ENCODE peak calls at places on chromosome 1, in nine cellular contexts. One of them, this sample, is unnamed.

GRCh38 chr1:159121526-159121925 is 45.0 kb upstream of the AIM2 start:
- DNase-seq in astrocyte of the spinal cord: no peak
- DNase-seq in lower leg skin: no peak
- DNase-seq in glutamatergic neuron: no peak
- DNase-seq in GM10248: no peak
- DNase-seq in thoracic aorta: no peak
- DNase-seq in HL-60: no peak
- DNase-seq in hepatocyte: no peak
- DNase-seq in IMR-90: no peak
- DNase-seq in this sample: no peak

GRCh38 chr1:94580367-94581115 is 39.0 kb upstream of the F3 start:
- DNase-seq in astrocyte of the spinal cord: peak
- DNase-seq in lower leg skin: no peak
- DNase-seq in glutamatergic neuron: no peak
- DNase-seq in GM10248: no peak
- DNase-seq in thoracic aorta: no peak
- DNase-seq in HL-60: no peak
- DNase-seq in hepatocyte: no peak
- DNase-seq in IMR-90: peak
- DNase-seq in this sample: no peak

GRCh38 chr1:3454811-3455618 is 550 bp downstream of the ARHGEF16 start:
- DNase-seq in astrocyte of the spinal cord: no peak
- DNase-seq in lower leg skin: no peak
- DNase-seq in glutamatergic neuron: peak
- DNase-seq in GM10248: no peak
- DNase-seq in thoracic aorta: no peak
- DNase-seq in HL-60: no peak
- DNase-seq in hepatocyte: peak
- DNase-seq in IMR-90: no peak
- DNase-seq in this sample: no peak

GRCh38 chr1:212814989-212815388 is 23.3 kb downstream of the TATDN3 start:
- DNase-seq in astrocyte of the spinal cord: no peak
- DNase-seq in lower leg skin: no peak
- DNase-seq in glutamatergic neuron: no peak
- DNase-seq in GM10248: no peak
- DNase-seq in thoracic aorta: no peak
- DNase-seq in HL-60: no peak
- DNase-seq in hepatocyte: peak
- DNase-seq in IMR-90: no peak
- DNase-seq in this sample: no peak

GRCh38 chr1:32953495-32953894 is 11.1 kb downstream of the RNF19B start:
- DNase-seq in astrocyte of the spinal cord: peak
- DNase-seq in lower leg skin: no peak
- DNase-seq in glutamatergic neuron: no peak
- DNase-seq in GM10248: no peak
- DNase-seq in thoracic aorta: no peak
- DNase-seq in HL-60: no peak
- DNase-seq in hepatocyte: no peak
- DNase-seq in IMR-90: peak
- DNase-seq in this sample: no peak

GRCh38 chr1:108962681-108963051 is 618 bp downstream of the CLCC1 start:
- DNase-seq in astrocyte of the spinal cord: no peak
- DNase-seq in lower leg skin: no peak
- DNase-seq in glutamatergic neuron: peak
- DNase-seq in GM10248: no peak
- DNase-seq in thoracic aorta: no peak
- DNase-seq in HL-60: peak
- DNase-seq in hepatocyte: peak
- DNase-seq in IMR-90: peak
- DNase-seq in this sample: no peak

GRCh38 chr1:11479375-11479979 is 522 bp downstream of the DISP3 start:
- DNase-seq in astrocyte of the spinal cord: no peak
- DNase-seq in lower leg skin: no peak
- DNase-seq in glutamatergic neuron: no peak
- DNase-seq in GM10248: no peak
- DNase-seq in thoracic aorta: no peak
- DNase-seq in HL-60: no peak
- DNase-seq in hepatocyte: no peak
- DNase-seq in IMR-90: no peak
- DNase-seq in this sample: no peak

GRCh38 chr1:19405761-19406481 is 79.4 kb downstream of the CAPZB start:
- DNase-seq in astrocyte of the spinal cord: peak
- DNase-seq in lower leg skin: no peak
- DNase-seq in glutamatergic neuron: peak
- DNase-seq in GM10248: no peak
- DNase-seq in thoracic aorta: no peak
- DNase-seq in HL-60: no peak
- DNase-seq in hepatocyte: peak
- DNase-seq in IMR-90: peak
- DNase-seq in this sample: peak

GRCh38 chr1:23524716-23525401 is 6.2 kb downstream of the E2F2 start:
- DNase-seq in astrocyte of the spinal cord: no peak
- DNase-seq in lower leg skin: no peak
- DNase-seq in glutamatergic neuron: no peak
- DNase-seq in GM10248: no peak
- DNase-seq in thoracic aorta: no peak
- DNase-seq in HL-60: peak
- DNase-seq in hepatocyte: no peak
- DNase-seq in IMR-90: no peak
- DNase-seq in this sample: no peak

GRCh38 chr1:209633335-209633997 is 18.8 kb downstream of the LAMB3 start:
- DNase-seq in astrocyte of the spinal cord: no peak
- DNase-seq in lower leg skin: no peak
- DNase-seq in glutamatergic neuron: no peak
- DNase-seq in GM10248: peak
- DNase-seq in thoracic aorta: no peak
- DNase-seq in HL-60: peak
- DNase-seq in hepatocyte: no peak
- DNase-seq in IMR-90: peak
- DNase-seq in this sample: no peak

GRCh38 chr1:57086141-57086540 is 120.3 kb upstream of the C8B start:
- DNase-seq in astrocyte of the spinal cord: no peak
- DNase-seq in lower leg skin: no peak
- DNase-seq in glutamatergic neuron: peak
- DNase-seq in GM10248: no peak
- DNase-seq in thoracic aorta: no peak
- DNase-seq in HL-60: no peak
- DNase-seq in hepatocyte: no peak
- DNase-seq in IMR-90: no peak
- DNase-seq in this sample: no peak

GRCh38 chr1:205666372-205667166 is 13.7 kb downstream of the SLC45A3 start:
- DNase-seq in astrocyte of the spinal cord: no peak
- DNase-seq in lower leg skin: no peak
- DNase-seq in glutamatergic neuron: no peak
- DNase-seq in GM10248: no peak
- DNase-seq in thoracic aorta: no peak
- DNase-seq in HL-60: no peak
- DNase-seq in hepatocyte: no peak
- DNase-seq in IMR-90: no peak
- DNase-seq in this sample: no peak

GRCh38 chr1:205662791-205663190 is 17.5 kb downstream of the SLC45A3 start:
- DNase-seq in astrocyte of the spinal cord: no peak
- DNase-seq in lower leg skin: no peak
- DNase-seq in glutamatergic neuron: no peak
- DNase-seq in GM10248: no peak
- DNase-seq in thoracic aorta: no peak
- DNase-seq in HL-60: no peak
- DNase-seq in hepatocyte: no peak
- DNase-seq in IMR-90: no peak
- DNase-seq in this sample: no peak

GRCh38 chr1:205663286-205663994 is 16.9 kb downstream of the SLC45A3 start:
- DNase-seq in astrocyte of the spinal cord: no peak
- DNase-seq in lower leg skin: no peak
- DNase-seq in glutamatergic neuron: no peak
- DNase-seq in GM10248: no peak
- DNase-seq in thoracic aorta: no peak
- DNase-seq in HL-60: no peak
- DNase-seq in hepatocyte: no peak
- DNase-seq in IMR-90: no peak
- DNase-seq in this sample: no peak

GRCh38 chr1:205664399-205665108 is 15.8 kb downstream of the SLC45A3 start:
- DNase-seq in astrocyte of the spinal cord: no peak
- DNase-seq in lower leg skin: no peak
- DNase-seq in glutamatergic neuron: no peak
- DNase-seq in GM10248: no peak
- DNase-seq in thoracic aorta: no peak
- DNase-seq in HL-60: no peak
- DNase-seq in hepatocyte: no peak
- DNase-seq in IMR-90: peak
- DNase-seq in this sample: no peak

DNA sequence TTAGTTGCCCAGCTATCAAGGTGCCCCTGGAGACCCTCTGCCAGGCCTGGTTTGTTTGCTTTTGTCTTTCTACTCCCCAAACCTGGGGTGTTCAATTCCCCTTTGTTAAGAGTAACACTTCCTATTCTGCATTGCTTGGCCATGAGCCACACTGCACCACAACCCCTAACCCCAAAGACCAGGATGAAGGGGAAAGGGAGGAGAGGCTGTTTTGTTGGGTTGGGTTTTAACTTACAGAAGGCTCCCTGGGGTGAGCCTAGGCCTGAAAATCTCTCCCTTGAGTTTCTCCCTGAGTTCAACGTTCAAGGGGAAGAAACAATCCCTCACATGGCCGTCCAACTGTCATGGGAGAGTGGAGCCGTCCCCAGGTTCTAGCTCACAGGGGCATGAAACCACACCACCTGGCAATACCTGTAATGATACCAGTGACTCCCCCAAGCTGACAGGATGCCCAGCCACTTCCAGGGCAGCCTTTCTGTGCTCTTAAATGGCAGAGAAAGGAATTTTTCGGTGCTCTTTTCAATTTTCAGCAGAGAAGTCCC is 15.0 kb downstream of the SLC45A3 start:
- DNase-seq in astrocyte of the spinal cord: no peak
- DNase-seq in lower leg skin: no peak
- DNase-seq in glutamatergic neuron: no peak
- DNase-seq in GM10248: no peak
- DNase-seq in thoracic aorta: no peak
- DNase-seq in HL-60: peak
- DNase-seq in hepatocyte: no peak
- DNase-seq in IMR-90: no peak
- DNase-seq in this sample: no peak
- TF ChIP-seq CTCF in astrocyte of the spinal cord: no peak
- TF ChIP-seq CTCF in lower leg skin: no peak
- TF ChIP-seq CTCF in glutamatergic neuron: no peak
- TF ChIP-seq CTCF in GM10248: no peak
- TF ChIP-seq CTCF in thoracic aorta: no peak
- TF ChIP-seq CTCF in HL-60: no peak
- TF ChIP-seq CTCF in hepatocyte: no peak
- TF ChIP-seq CTCF in IMR-90: no peak
- TF ChIP-seq CTCF in this sample: no peak

GRCh38 chr1:66607458-66607857 is 73.5 kb downstream of the SGIP1 start:
- DNase-seq in astrocyte of the spinal cord: no peak
- DNase-seq in lower leg skin: no peak
- DNase-seq in glutamatergic neuron: no peak
- DNase-seq in GM10248: no peak
- DNase-seq in thoracic aorta: no peak
- DNase-seq in HL-60: no peak
- DNase-seq in hepatocyte: no peak
- DNase-seq in IMR-90: no peak
- DNase-seq in this sample: no peak
- TF ChIP-seq CTCF in astrocyte of the spinal cord: no peak
- TF ChIP-seq CTCF in lower leg skin: no peak
- TF ChIP-seq CTCF in glutamatergic neuron: no peak
- TF ChIP-seq CTCF in GM10248: no peak
- TF ChIP-seq CTCF in thoracic aorta: no peak
- TF ChIP-seq CTCF in HL-60: no peak
- TF ChIP-seq CTCF in hepatocyte: no peak
- TF ChIP-seq CTCF in IMR-90: no peak
- TF ChIP-seq CTCF in this sample: no peak

GRCh38 chr1:245860681-245861552 is 646.2 kb downstream of the SMYD3 start:
- DNase-seq in astrocyte of the spinal cord: peak
- DNase-seq in lower leg skin: no peak
- DNase-seq in glutamatergic neuron: no peak
- DNase-seq in GM10248: no peak
- DNase-seq in thoracic aorta: no peak
- DNase-seq in HL-60: no peak
- DNase-seq in hepatocyte: no peak
- DNase-seq in IMR-90: peak
- DNase-seq in this sample: peak
- TF ChIP-seq CTCF in astrocyte of the spinal cord: no peak
- TF ChIP-seq CTCF in lower leg skin: no peak
- TF ChIP-seq CTCF in glutamatergic neuron: no peak
- TF ChIP-seq CTCF in GM10248: no peak
- TF ChIP-seq CTCF in thoracic aorta: no peak
- TF ChIP-seq CTCF in HL-60: no peak
- TF ChIP-seq CTCF in hepatocyte: no peak
- TF ChIP-seq CTCF in IMR-90: no peak
- TF ChIP-seq CTCF in this sample: no peak

GRCh38 chr1:172732427-172732826 is 73.5 kb downstream of the FASLG start:
- DNase-seq in astrocyte of the spinal cord: no peak
- DNase-seq in lower leg skin: no peak
- DNase-seq in glutamatergic neuron: no peak
- DNase-seq in GM10248: no peak
- DNase-seq in thoracic aorta: no peak
- DNase-seq in HL-60: no peak
- DNase-seq in hepatocyte: no peak
- DNase-seq in IMR-90: no peak
- DNase-seq in this sample: no peak

GRCh38 chr1:172726740-172727139 is 67.8 kb downstream of the FASLG start:
- DNase-seq in astrocyte of the spinal cord: no peak
- DNase-seq in lower leg skin: no peak
- DNase-seq in glutamatergic neuron: no peak
- DNase-seq in GM10248: no peak
- DNase-seq in thoracic aorta: no peak
- DNase-seq in HL-60: peak
- DNase-seq in hepatocyte: no peak
- DNase-seq in IMR-90: no peak
- DNase-seq in this sample: no peak

GRCh38 chr1:172727275-172727674 is 68.4 kb downstream of the FASLG start:
- DNase-seq in astrocyte of the spinal cord: no peak
- DNase-seq in lower leg skin: no peak
- DNase-seq in glutamatergic neuron: no peak
- DNase-seq in GM10248: no peak
- DNase-seq in thoracic aorta: no peak
- DNase-seq in HL-60: no peak
- DNase-seq in hepatocyte: no peak
- DNase-seq in IMR-90: no peak
- DNase-seq in this sample: no peak

GRCh38 chr1:172724746-172725613 is 66.1 kb downstream of the FASLG start:
- DNase-seq in astrocyte of the spinal cord: no peak
- DNase-seq in lower leg skin: no peak
- DNase-seq in glutamatergic neuron: no peak
- DNase-seq in GM10248: no peak
- DNase-seq in thoracic aorta: no peak
- DNase-seq in HL-60: peak
- DNase-seq in hepatocyte: no peak
- DNase-seq in IMR-90: no peak
- DNase-seq in this sample: no peak

DNA sequence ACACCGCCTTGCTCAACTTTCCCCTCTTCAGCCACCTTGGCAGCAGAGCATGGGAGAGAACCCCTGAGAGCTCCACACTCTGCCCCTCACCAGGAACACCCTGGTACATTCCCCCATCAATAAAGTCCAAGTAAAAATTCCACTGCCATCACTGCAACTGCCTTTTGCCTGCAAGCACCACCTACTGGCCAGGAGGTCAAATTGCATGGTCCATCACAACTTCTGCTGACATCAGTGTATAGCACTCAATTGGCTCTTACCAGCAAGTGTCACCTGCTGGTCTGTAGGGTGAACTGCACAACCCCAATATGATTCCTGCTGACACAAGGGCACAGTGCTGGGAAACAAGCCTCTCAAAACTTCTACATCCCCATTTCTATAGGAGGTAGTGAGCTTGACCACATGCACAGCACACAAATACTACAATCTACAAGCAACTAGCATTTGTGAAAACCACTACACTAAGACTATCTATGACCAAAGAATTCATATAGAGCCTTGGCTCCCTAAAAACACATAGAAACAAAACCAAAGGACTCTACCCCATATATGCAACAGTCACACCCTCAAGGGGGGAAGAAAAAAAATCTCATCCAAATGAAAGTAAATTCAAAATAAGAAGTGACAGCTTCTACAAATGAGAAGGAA is 69.2 kb downstream of the FASLG start:
- DNase-seq in astrocyte of the spinal cord: peak
- DNase-seq in lower leg skin: no peak
- DNase-seq in glutamatergic neuron: no peak
- DNase-seq in GM10248: peak
- DNase-seq in thoracic aorta: no peak
- DNase-seq in HL-60: peak
- DNase-seq in hepatocyte: no peak
- DNase-seq in IMR-90: peak
- DNase-seq in this sample: no peak
- TF ChIP-seq CTCF in astrocyte of the spinal cord: peak
- TF ChIP-seq CTCF in lower leg skin: no peak
- TF ChIP-seq CTCF in glutamatergic neuron: peak
- TF ChIP-seq CTCF in GM10248: peak
- TF ChIP-seq CTCF in thoracic aorta: peak
- TF ChIP-seq CTCF in HL-60: peak
- TF ChIP-seq CTCF in hepatocyte: peak
- TF ChIP-seq CTCF in IMR-90: peak
- TF ChIP-seq CTCF in this sample: peak